ENCODE peak calls at places on chromosomes 2 and 18, in eight cellular contexts. K is iPS DF 6.9, B is T47D, Q is A549, N is ELF-1, I is astrocyte of the spinal cord, O is HS-5, M is G401. R is an unnamed sample.

GRCh38 chr18:1014951-1015627 is 110.4 kb downstream of the ADCYAP1 start:
- DNase-seq in K (peak), M (peak), O (no peak), B (no peak), N (peak), I (peak), Q (no peak), R (peak)

GRCh38 chr2:199668648-199669047 is 182.3 kb downstream of the FTCDNL1 start:
- DNase-seq in N (no peak), I (no peak), B (no peak), K (no peak), M (no peak), O (no peak), Q (no peak), R (no peak)

GRCh38 chr18:58056159-58056558 is 12.1 kb downstream of the NEDD4L start:
- DNase-seq in K (no peak), O (no peak), B (no peak), N (no peak), Q (no peak), I (no peak), M (no peak), R (no peak)

GRCh38 chr2:8431446-8432125 is 250.3 kb upstream of the ID2 start:
- DNase-seq in B (no peak), K (no peak), Q (no peak), O (no peak), N (no peak), I (no peak), M (no peak), R (no peak)

GRCh38 chr2:98869272-98869641 is 66.8 kb downstream of the CRACDL start:
- DNase-seq in M (no peak), K (no peak), B (peak), O (no peak), N (peak), Q (peak), I (no peak), R (peak)

GRCh38 chr18:79765491-79766245 is 32.1 kb upstream of the KCNG2 start:
- DNase-seq in Q (no peak), I (no peak), M (no peak), B (no peak), O (no peak), N (no peak), K (no peak), R (peak)

GRCh38 chr2:48341556-48342133 is 188.3 kb upstream of the STON1 start:
- DNase-seq in O (no peak), B (no peak), I (no peak), Q (peak), M (peak), K (no peak), N (no peak), R (no peak)

GRCh38 chr2:54416166-54416798 is 39.8 kb upstream of the SPTBN1 start:
- DNase-seq in M (no peak), O (no peak), Q (no peak), K (no peak), B (peak), N (no peak), I (peak), R (no peak)

GRCh38 chr18:80076379-80076778 is 32.7 kb upstream of the ADNP2 start:
- DNase-seq in M (no peak), N (no peak), O (no peak), Q (no peak), I (no peak), B (no peak), K (no peak), R (no peak)

GRCh38 chr2:233811732-233812131 is 33.6 kb downstream of the MROH2A start:
- DNase-seq in M (no peak), O (no peak), Q (no peak), K (no peak), I (no peak), N (no peak), B (no peak), R (peak)

GRCh38 chr2:106018141-106018540 is 176.0 kb downstream of the UXS1 start:
- DNase-seq in N (no peak), Q (no peak), M (no peak), B (no peak), K (no peak), I (no peak), O (no peak), R (no peak)

GRCh38 chr2:111909079-111909478 is 10.7 kb downstream of the MERTK start:
- DNase-seq in K (no peak), O (no peak), N (peak), Q (no peak), B (no peak), I (no peak), M (no peak), R (no peak)

GRCh38 chr2:21793461-21793860 is 669.7 kb downstream of the TDRD15 start:
- DNase-seq in I (no peak), O (no peak), B (no peak), Q (no peak), M (no peak), N (no peak), K (no peak), R (no peak)

GRCh38 chr2:109213646-109214417 is 84.8 kb downstream of the SH3RF3 start:
- DNase-seq in K (no peak), B (no peak), N (no peak), I (peak), M (no peak), O (peak), Q (no peak), R (no peak)

GRCh38 chr2:221431477-221431876 is 140.6 kb downstream of the EPHA4 start:
- DNase-seq in B (no peak), N (no peak), I (no peak), O (no peak), M (no peak), K (no peak), Q (no peak), R (no peak)

GRCh38 chr2:181683518-181684453 is 3.5 kb upstream of the NEUROD1 start:
- DNase-seq in Q (no peak), M (peak), K (no peak), O (peak), N (peak), B (no peak), I (no peak), R (peak)

GRCh38 chr2:170217778-170218251 is 39.9 kb downstream of the MYO3B start:
- DNase-seq in K (no peak), M (no peak), N (no peak), I (peak), B (no peak), Q (no peak), O (no peak), R (no peak)

GRCh38 chr18:77023115-77023782 is 109.3 kb downstream of the MBP start:
- DNase-seq in I (peak), N (no peak), O (no peak), Q (no peak), M (no peak), K (no peak), B (no peak), R (no peak)

R was measured in endodermal cell.